ENCODE peak calls at places on chromosomes 5 and 9, in five cellular contexts. F is Karpas-422; G is neuronal stem cell; C is CD4-positive, alpha-beta memory T cell; A is tibial artery. T is an unnamed sample.

GRCh38 chr9:84791608-84792007 is 122.1 kb downstream of the NTRK2 start:
- DNase-seq in F (no peak), G (no peak), A (no peak), C (no peak), T (no peak)

GRCh38 chr5:174518512-174518911 is 205.9 kb upstream of the MSX2 start:
- DNase-seq in G (no peak), F (no peak), C (no peak), A (no peak), T (no peak)

GRCh38 chr5:176365663-176366574 is 632 bp downstream of the ARL10 start:
- DNase-seq in G (peak), A (peak), F (peak), C (peak), T (no peak)

GRCh38 chr9:130610862-130611689 is 31.7 kb downstream of the FUBP3 start:
- DNase-seq in F (no peak), G (no peak), C (no peak), A (no peak), T (no peak)

GRCh38 chr9:6564868-6565267 is 80.7 kb downstream of the GLDC start:
- DNase-seq in A (no peak), F (no peak), C (no peak), G (no peak), T (no peak)

GRCh38 chr9:129840024-129840423 is 4.8 kb downstream of the USP20 start:
- DNase-seq in G (no peak), F (peak), C (no peak), A (no peak), T (peak)

GRCh38 chr9:130058154-130058553 is 4.4 kb downstream of the GPR107 start:
- DNase-seq in C (no peak), A (no peak), F (no peak), G (no peak), T (peak)

GRCh38 chr5:132422720-132423442 is 53.4 kb downstream of the SLC22A5 start:
- DNase-seq in G (no peak), F (peak), C (no peak), A (no peak), T (no peak)

GRCh38 chr5:2709996-2710689 is 41.3 kb downstream of the IRX2 start:
- DNase-seq in G (no peak), A (no peak), F (no peak), C (no peak), T (no peak)

GRCh38 chr9:136306691-136307208 is 2.9 kb upstream of the CCDC187 start:
- DNase-seq in G (no peak), A (no peak), F (no peak), C (no peak), T (no peak)

GRCh38 chr5:65446682-65447081 is 35.0 kb downstream of the ADAMTS6 start:
- DNase-seq in G (no peak), A (no peak), F (no peak), C (no peak), T (no peak)

GRCh38 chr9:38437193-38437823 is 13.1 kb upstream of the IGFBPL1 start:
- DNase-seq in F (no peak), A (no peak), C (no peak), G (no peak), T (no peak)

GRCh38 chr5:178213003-178213449 is 8.7 kb downstream of the HNRNPAB start:
- DNase-seq in C (no peak), G (no peak), A (no peak), F (peak), T (no peak)

GRCh38 chr9:79256691-79257213 is 315.0 kb upstream of the TLE4 start:
- DNase-seq in F (no peak), A (no peak), G (peak), C (no peak), T (no peak)

GRCh38 chr9:78294290-78295176 is 2.4 kb upstream of the PSAT1 start:
- DNase-seq in F (no peak), C (no peak), A (no peak), G (no peak), T (no peak)

DNA sequence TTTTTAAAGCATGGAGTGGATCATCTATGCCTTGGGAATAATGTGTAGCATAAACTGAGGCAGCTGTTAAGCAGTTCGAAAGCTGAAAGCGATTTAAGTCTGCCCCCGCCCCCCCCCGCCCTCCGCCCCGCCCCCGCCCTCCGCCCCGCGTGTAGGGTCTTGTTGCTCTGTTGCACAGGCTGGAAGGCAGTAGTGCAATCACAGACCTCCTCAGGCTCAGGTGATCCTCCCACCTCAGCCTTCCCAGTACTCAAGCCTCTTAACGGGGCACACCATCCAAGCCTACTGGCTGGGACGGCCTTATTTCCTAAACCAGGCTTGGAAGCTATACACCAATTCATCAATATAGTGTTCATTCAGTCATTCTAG is 942 bp downstream of the ANKDD1B start:
- DNase-seq in C (no peak), G (no peak), F (no peak), A (no peak), T (no peak)
- H3K4me3 ChIP-seq in C (no peak), G (no peak), F (no peak), A (peak), T (no peak)

GRCh38 chr9:86944974-86945867 is 2.1 kb downstream of the GAS1 start:
- DNase-seq in F (no peak), C (no peak), G (no peak), A (no peak), T (no peak)
- H3K4me3 ChIP-seq in F (no peak), C (peak), G (peak), A (peak), T (no peak)

DNA sequence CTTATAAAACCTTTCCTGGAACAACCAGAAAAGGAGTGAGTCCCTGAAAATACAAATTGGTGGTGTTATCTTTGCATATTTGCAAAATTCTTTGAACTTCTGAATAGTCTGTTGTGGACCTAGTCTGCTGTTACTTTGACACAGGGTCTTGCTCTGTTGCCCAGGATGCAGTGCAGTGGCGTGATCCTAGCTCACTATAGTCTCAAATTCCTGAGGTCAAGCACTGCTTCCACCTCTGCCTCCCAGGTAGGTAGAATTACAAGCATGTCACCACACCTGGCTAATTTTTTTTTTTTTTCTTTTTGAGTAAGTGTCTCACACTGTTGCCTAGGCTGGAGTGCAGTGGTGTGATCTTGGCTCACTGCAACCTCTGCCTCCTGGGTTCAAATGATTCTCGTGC is 43.7 kb upstream of the SPRY4 start:
- DNase-seq in A (peak), C (no peak), G (no peak), F (no peak), T (no peak)
- H3K4me3 ChIP-seq in A (no peak), C (no peak), G (no peak), F (no peak), T (no peak)

GRCh38 chr9:13568446-13568845 is 289.0 kb upstream of the MPDZ start:
- DNase-seq in A (no peak), C (no peak), F (no peak), G (no peak), T (no peak)
- H3K4me3 ChIP-seq in A (peak), C (no peak), F (no peak), G (peak), T (no peak)

GRCh38 chr5:139524932-139525585 is 36.1 kb upstream of the UBE2D2 start:
- DNase-seq in A (no peak), C (no peak), G (no peak), F (no peak), T (no peak)
- H3K4me3 ChIP-seq in A (no peak), C (no peak), G (no peak), F (no peak), T (no peak)

DNA sequence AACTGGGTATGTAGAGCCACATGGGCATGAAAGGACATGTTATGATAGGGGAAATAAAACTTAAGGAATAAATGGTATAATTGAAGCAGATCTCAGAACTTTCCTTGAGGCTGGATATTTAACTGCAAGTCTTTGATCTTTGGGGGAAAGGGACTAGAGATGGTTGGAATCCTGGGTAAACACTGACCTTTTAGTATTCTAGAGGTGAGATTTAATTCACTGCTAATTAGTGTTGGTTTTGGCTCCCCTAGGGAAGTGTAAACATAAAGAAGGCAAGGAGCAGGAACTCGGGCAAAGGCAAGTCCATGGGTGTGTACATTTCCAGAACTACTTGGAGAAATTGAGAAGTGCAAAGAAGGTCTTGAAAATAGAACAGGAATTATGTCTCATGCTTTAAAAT is 16.6 kb downstream of the NIM1K start:
- DNase-seq in A (no peak), F (no peak), G (no peak), C (no peak), T (no peak)
- H3K4me3 ChIP-seq in A (no peak), F (no peak), G (no peak), C (no peak), T (no peak)

GRCh38 chr9:133958756-133959155 is 33.4 kb downstream of the VAV2 start:
- DNase-seq in G (no peak), A (no peak), C (no peak), F (peak), T (no peak)
- H3K4me3 ChIP-seq in G (no peak), A (no peak), C (no peak), F (peak), T (no peak)

GRCh38 chr5:143397302-143398052 is 6.0 kb downstream of the NR3C1 start:
- DNase-seq in C (no peak), A (no peak), G (no peak), F (peak), T (no peak)
- H3K4me3 ChIP-seq in C (peak), A (peak), G (no peak), F (peak), T (no peak)

T was measured in Jurkat, Clone E6-1.